ENCODE peak calls at places on chromosomes 7 and 10, in four cellular contexts. One of them, this sample, is unnamed.

GRCh38 chr10:129771576-129772471 is 192.2 kb downstream of the EBF3 start:
- DNase-seq in IMR-90: no peak
- DNase-seq in H1: peak
- DNase-seq in HepG2: no peak
- DNase-seq in this sample: no peak

GRCh38 chr7:155597753-155598140 is 46.7 kb upstream of the RBM33 start:
- DNase-seq in IMR-90: no peak
- DNase-seq in H1: no peak
- DNase-seq in HepG2: peak
- DNase-seq in this sample: peak

GRCh38 chr10:132961864-132962622 is 19.7 kb upstream of the CFAP46 start:
- DNase-seq in IMR-90: peak
- DNase-seq in H1: peak
- DNase-seq in HepG2: peak
- DNase-seq in this sample: peak

GRCh38 chr7:69256634-69257081 is 341.6 kb upstream of the AUTS2 start:
- DNase-seq in IMR-90: no peak
- DNase-seq in H1: no peak
- DNase-seq in HepG2: no peak
- DNase-seq in this sample: peak

GRCh38 chr7:97859606-97860204 is 12.5 kb downstream of the ASNS start:
- DNase-seq in IMR-90: peak
- DNase-seq in H1: no peak
- DNase-seq in HepG2: no peak
- DNase-seq in this sample: no peak

GRCh38 chr10:86389441-86390193 is 23.0 kb upstream of the GRID1 start:
- DNase-seq in IMR-90: peak
- DNase-seq in H1: peak
- DNase-seq in HepG2: no peak
- DNase-seq in this sample: peak

GRCh38 chr7:46764100-46764941 is 817.6 kb downstream of the TNS3 start:
- DNase-seq in IMR-90: peak
- DNase-seq in H1: no peak
- DNase-seq in HepG2: no peak
- DNase-seq in this sample: peak

GRCh38 chr10:68082815-68083395 is 7.8 kb upstream of the HERC4 start:
- DNase-seq in IMR-90: peak
- DNase-seq in H1: no peak
- DNase-seq in HepG2: no peak
- DNase-seq in this sample: peak

GRCh38 chr7:69906309-69906995 is 308.2 kb downstream of the AUTS2 start:
- DNase-seq in IMR-90: no peak
- DNase-seq in H1: no peak
- DNase-seq in HepG2: no peak
- DNase-seq in this sample: no peak

GRCh38 chr10:49550563-49550962 is 11.6 kb upstream of the ERCC6 start:
- DNase-seq in IMR-90: peak
- DNase-seq in H1: no peak
- DNase-seq in HepG2: no peak
- DNase-seq in this sample: no peak

GRCh38 chr7:22814261-22815208 is 8.1 kb downstream of the TOMM7 start:
- DNase-seq in IMR-90: peak
- DNase-seq in H1: no peak
- DNase-seq in HepG2: peak
- DNase-seq in this sample: peak

GRCh38 chr10:7561216-7561893 is 105.4 kb downstream of the ITIH5 start:
- DNase-seq in IMR-90: no peak
- DNase-seq in H1: peak
- DNase-seq in HepG2: peak
- DNase-seq in this sample: no peak

GRCh38 chr7:103051520-103051919 is 23.1 kb downstream of the FBXL13 start:
- DNase-seq in IMR-90: no peak
- DNase-seq in H1: no peak
- DNase-seq in HepG2: no peak
- DNase-seq in this sample: no peak

GRCh38 chr7:33694006-33694405 is 211.3 kb upstream of the BMPER start:
- DNase-seq in IMR-90: no peak
- DNase-seq in H1: no peak
- DNase-seq in HepG2: no peak
- DNase-seq in this sample: no peak

GRCh38 chr7:11458736-11459483 is 373.1 kb downstream of the THSD7A start:
- DNase-seq in IMR-90: peak
- DNase-seq in H1: no peak
- DNase-seq in HepG2: no peak
- DNase-seq in this sample: peak

GRCh38 chr10:48470893-48471805 is 133.7 kb downstream of the ARHGAP22 start:
- DNase-seq in IMR-90: peak
- DNase-seq in H1: peak
- DNase-seq in HepG2: no peak
- DNase-seq in this sample: no peak

GRCh38 chr10:13959443-13960359 is 371.0 kb downstream of the FRMD4A start:
- DNase-seq in IMR-90: no peak
- DNase-seq in H1: no peak
- DNase-seq in HepG2: no peak
- DNase-seq in this sample: no peak

GRCh38 chr10:22244001-22244400 is 26.2 kb upstream of the EBLN1 start:
- DNase-seq in IMR-90: no peak
- DNase-seq in H1: peak
- DNase-seq in HepG2: no peak
- DNase-seq in this sample: no peak

GRCh38 chr7:116906391-116906790 is 44.0 kb downstream of the CAPZA2 start:
- DNase-seq in IMR-90: no peak
- DNase-seq in H1: no peak
- DNase-seq in HepG2: no peak
- DNase-seq in this sample: no peak

GRCh38 chr10:60663850-60664249 is 114.4 kb upstream of the CDK1 start:
- DNase-seq in IMR-90: no peak
- DNase-seq in H1: no peak
- DNase-seq in HepG2: peak
- DNase-seq in this sample: no peak

GRCh38 chr7:76225379-76225778 is 23.7 kb downstream of the SRRM3 start:
- DNase-seq in IMR-90: peak
- DNase-seq in H1: peak
- DNase-seq in HepG2: no peak
- DNase-seq in this sample: no peak

GRCh38 chr10:67433276-67433675 is 262.7 kb downstream of the CTNNA3 start:
- DNase-seq in IMR-90: no peak
- DNase-seq in H1: no peak
- DNase-seq in HepG2: no peak
- DNase-seq in this sample: no peak

GRCh38 chr10:93568105-93568390 is 1.6 kb downstream of the FFAR4 start:
- DNase-seq in IMR-90: no peak
- DNase-seq in H1: peak
- DNase-seq in HepG2: no peak
- DNase-seq in this sample: no peak

GRCh38 chr10:22534849-22535604 is 179.4 kb downstream of the PIP4K2A start:
- DNase-seq in IMR-90: peak
- DNase-seq in H1: no peak
- DNase-seq in HepG2: peak
- DNase-seq in this sample: no peak

GRCh38 chr10:306654-307185 is 171.5 kb downstream of the ZMYND11 start:
- DNase-seq in IMR-90: no peak
- DNase-seq in H1: peak
- DNase-seq in HepG2: peak
- DNase-seq in this sample: no peak

GRCh38 chr10:283916-284356 is 148.7 kb downstream of the ZMYND11 start:
- DNase-seq in IMR-90: no peak
- DNase-seq in H1: no peak
- DNase-seq in HepG2: no peak
- DNase-seq in this sample: no peak

GRCh38 chr10:76251773-76252617 is 820.6 kb downstream of the LRMDA start:
- DNase-seq in IMR-90: peak
- DNase-seq in H1: no peak
- DNase-seq in HepG2: no peak
- DNase-seq in this sample: no peak
- TF ChIP-seq CEBPB in IMR-90: no peak
- TF ChIP-seq CEBPB in H1: no peak
- TF ChIP-seq CEBPB in HepG2: no peak
- TF ChIP-seq CEBPB in this sample: no peak

DNA sequence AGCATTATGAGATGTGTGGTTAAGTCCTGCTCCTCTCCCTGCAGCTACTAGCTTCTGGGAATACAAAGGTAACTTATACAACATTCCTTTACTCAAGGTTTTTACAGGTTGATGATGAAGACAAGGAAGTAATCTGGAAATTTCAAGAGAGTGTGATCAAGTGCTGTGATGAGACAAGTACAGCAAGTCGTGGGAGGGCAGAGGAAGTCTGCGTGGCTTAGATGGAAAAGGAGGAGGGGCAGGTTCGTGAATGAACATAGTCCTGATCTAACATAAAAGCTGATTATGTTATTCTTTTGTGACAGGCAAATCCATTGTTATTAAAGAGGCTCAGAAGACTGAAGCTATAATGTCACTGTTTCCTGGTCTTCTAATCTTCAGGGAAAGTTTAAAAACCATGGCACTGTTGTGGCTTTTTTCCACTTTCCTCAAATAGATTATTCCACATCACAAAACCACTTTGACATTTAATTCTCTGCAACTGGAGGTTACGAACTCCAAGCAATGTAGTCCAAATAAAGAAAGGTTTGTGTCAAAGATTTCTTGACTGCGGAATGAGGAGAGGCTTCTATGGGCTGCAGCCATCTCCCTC is 84.1 kb downstream of the CPXM2 start:
- DNase-seq in IMR-90: no peak
- DNase-seq in H1: no peak
- DNase-seq in HepG2: no peak
- DNase-seq in this sample: no peak
- TF ChIP-seq RAD21 in IMR-90: no peak
- TF ChIP-seq RAD21 in H1: no peak
- TF ChIP-seq RAD21 in HepG2: no peak
- TF ChIP-seq RAD21 in this sample: no peak

GRCh38 chr7:30470163-30470770 is 8.3 kb downstream of the NOD1 start:
- DNase-seq in IMR-90: peak
- DNase-seq in H1: no peak
- DNase-seq in HepG2: no peak
- DNase-seq in this sample: peak
- TF ChIP-seq CEBPB in IMR-90: no peak
- TF ChIP-seq CEBPB in H1: no peak
- TF ChIP-seq CEBPB in HepG2: no peak
- TF ChIP-seq CEBPB in this sample: no peak

GRCh38 chr10:110643670-110644597 is at the start of gene RBM20:
- DNase-seq in IMR-90: no peak
- DNase-seq in H1: peak
- DNase-seq in HepG2: no peak
- DNase-seq in this sample: no peak
- TF ChIP-seq RAD21 in IMR-90: no peak
- TF ChIP-seq RAD21 in H1: no peak
- TF ChIP-seq RAD21 in HepG2: no peak
- TF ChIP-seq RAD21 in this sample: no peak

GRCh38 chr10:79269969-79270368 is 77.3 kb upstream of the PPIF start:
- DNase-seq in IMR-90: no peak
- DNase-seq in H1: no peak
- DNase-seq in HepG2: no peak
- DNase-seq in this sample: no peak

GRCh38 chr10:79274279-79275104 is 72.8 kb upstream of the PPIF start:
- DNase-seq in IMR-90: no peak
- DNase-seq in H1: no peak
- DNase-seq in HepG2: no peak
- DNase-seq in this sample: no peak

GRCh38 chr10:79273603-79274002 is 73.7 kb upstream of the PPIF start:
- DNase-seq in IMR-90: no peak
- DNase-seq in H1: no peak
- DNase-seq in HepG2: no peak
- DNase-seq in this sample: no peak

GRCh38 chr10:79270471-79271246 is 76.6 kb upstream of the PPIF start:
- DNase-seq in IMR-90: no peak
- DNase-seq in H1: no peak
- DNase-seq in HepG2: no peak
- DNase-seq in this sample: no peak

GRCh38 chr10:79272353-79272752 is 74.9 kb upstream of the PPIF start:
- DNase-seq in IMR-90: no peak
- DNase-seq in H1: no peak
- DNase-seq in HepG2: no peak
- DNase-seq in this sample: no peak
- TF ChIP-seq CEBPB in IMR-90: no peak
- TF ChIP-seq CEBPB in H1: no peak
- TF ChIP-seq CEBPB in HepG2: no peak
- TF ChIP-seq CEBPB in this sample: no peak

DNA sequence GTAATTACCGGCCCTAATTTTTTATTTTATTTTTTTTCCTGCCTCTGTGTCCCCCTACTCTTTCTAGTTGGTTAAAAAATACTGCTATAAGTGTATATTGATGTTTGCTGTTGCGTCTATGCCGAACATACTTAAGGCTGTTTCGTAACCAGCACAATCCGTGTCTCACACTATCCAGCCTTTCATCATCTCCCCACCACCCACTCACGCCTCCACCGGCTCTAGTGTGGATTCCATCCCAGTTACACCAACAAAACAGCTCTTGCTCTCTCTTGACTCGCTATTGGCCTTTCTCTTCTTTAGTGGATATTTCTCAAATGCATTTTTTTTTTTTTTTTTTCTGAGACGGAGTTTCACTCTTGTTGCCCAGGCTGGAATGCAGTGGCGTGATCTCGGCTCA is 70.1 kb upstream of the CAMK1D start:
- DNase-seq in IMR-90: peak
- DNase-seq in H1: no peak
- DNase-seq in HepG2: no peak
- DNase-seq in this sample: no peak
- TF ChIP-seq RAD21 in IMR-90: no peak
- TF ChIP-seq RAD21 in H1: no peak
- TF ChIP-seq RAD21 in HepG2: no peak
- TF ChIP-seq RAD21 in this sample: no peak

This sample was measured in A549.